ENCODE peak calls at places on chromosome X, in six cellular contexts. One of them, this sample, is unnamed.

GRCh38 chrX:22122510-22122909 is 90.4 kb downstream of the PHEX start:
- DNase-seq in WTC11: no peak
- DNase-seq in CD14-positive monocyte: no peak
- DNase-seq in fibroblast of the conjunctiva: peak
- DNase-seq in activated CD4-positive, alpha-beta T cell treated with anti-CD3 and anti-CD28 coated beads, Interleukin-2, amount 10 ng/mL, durations not matched to agents 7 days and 5 days: no peak
- DNase-seq in H54: no peak
- DNase-seq in this sample: no peak

GRCh38 chrX:39922926-39923325 is 174.8 kb downstream of the BCOR start:
- DNase-seq in WTC11: no peak
- DNase-seq in CD14-positive monocyte: no peak
- DNase-seq in fibroblast of the conjunctiva: no peak
- DNase-seq in activated CD4-positive, alpha-beta T cell treated with anti-CD3 and anti-CD28 coated beads, Interleukin-2, amount 10 ng/mL, durations not matched to agents 7 days and 5 days: no peak
- DNase-seq in H54: no peak
- DNase-seq in this sample: no peak

GRCh38 chrX:120664081-120664480 is 34.2 kb upstream of the C1GALT1C1 start:
- DNase-seq in WTC11: no peak
- DNase-seq in CD14-positive monocyte: no peak
- DNase-seq in fibroblast of the conjunctiva: peak
- DNase-seq in activated CD4-positive, alpha-beta T cell treated with anti-CD3 and anti-CD28 coated beads, Interleukin-2, amount 10 ng/mL, durations not matched to agents 7 days and 5 days: no peak
- DNase-seq in H54: no peak
- DNase-seq in this sample: no peak

GRCh38 chrX:18354369-18355329 is at the start of gene SCML2:
- DNase-seq in WTC11: peak
- DNase-seq in CD14-positive monocyte: no peak
- DNase-seq in fibroblast of the conjunctiva: peak
- DNase-seq in activated CD4-positive, alpha-beta T cell treated with anti-CD3 and anti-CD28 coated beads, Interleukin-2, amount 10 ng/mL, durations not matched to agents 7 days and 5 days: peak
- DNase-seq in H54: no peak
- DNase-seq in this sample: no peak

GRCh38 chrX:70454441-70455365 is 10.1 kb downstream of the DLG3 start:
- DNase-seq in WTC11: peak
- DNase-seq in CD14-positive monocyte: no peak
- DNase-seq in fibroblast of the conjunctiva: peak
- DNase-seq in activated CD4-positive, alpha-beta T cell treated with anti-CD3 and anti-CD28 coated beads, Interleukin-2, amount 10 ng/mL, durations not matched to agents 7 days and 5 days: peak
- DNase-seq in H54: no peak
- DNase-seq in this sample: no peak

GRCh38 chrX:107562482-107562881 is 65.8 kb upstream of the PRPS1 start:
- DNase-seq in WTC11: no peak
- DNase-seq in CD14-positive monocyte: no peak
- DNase-seq in fibroblast of the conjunctiva: no peak
- DNase-seq in activated CD4-positive, alpha-beta T cell treated with anti-CD3 and anti-CD28 coated beads, Interleukin-2, amount 10 ng/mL, durations not matched to agents 7 days and 5 days: no peak
- DNase-seq in H54: peak
- DNase-seq in this sample: peak

GRCh38 chrX:68939868-68940267 is 111.0 kb downstream of the EFNB1 start:
- DNase-seq in WTC11: no peak
- DNase-seq in CD14-positive monocyte: no peak
- DNase-seq in fibroblast of the conjunctiva: no peak
- DNase-seq in activated CD4-positive, alpha-beta T cell treated with anti-CD3 and anti-CD28 coated beads, Interleukin-2, amount 10 ng/mL, durations not matched to agents 7 days and 5 days: no peak
- DNase-seq in H54: no peak
- DNase-seq in this sample: no peak

GRCh38 chrX:74160358-74160757 is 143.6 kb upstream of the ZCCHC13 start:
- DNase-seq in WTC11: no peak
- DNase-seq in CD14-positive monocyte: no peak
- DNase-seq in fibroblast of the conjunctiva: no peak
- DNase-seq in activated CD4-positive, alpha-beta T cell treated with anti-CD3 and anti-CD28 coated beads, Interleukin-2, amount 10 ng/mL, durations not matched to agents 7 days and 5 days: no peak
- DNase-seq in H54: no peak
- DNase-seq in this sample: no peak

GRCh38 chrX:133359466-133359865 is 55.8 kb downstream of the GPC4 start:
- DNase-seq in WTC11: no peak
- DNase-seq in CD14-positive monocyte: no peak
- DNase-seq in fibroblast of the conjunctiva: no peak
- DNase-seq in activated CD4-positive, alpha-beta T cell treated with anti-CD3 and anti-CD28 coated beads, Interleukin-2, amount 10 ng/mL, durations not matched to agents 7 days and 5 days: no peak
- DNase-seq in H54: no peak
- DNase-seq in this sample: no peak

GRCh38 chrX:10031743-10032142 is 64.6 kb downstream of the CLDN34 start:
- DNase-seq in WTC11: no peak
- DNase-seq in CD14-positive monocyte: no peak
- DNase-seq in fibroblast of the conjunctiva: no peak
- DNase-seq in activated CD4-positive, alpha-beta T cell treated with anti-CD3 and anti-CD28 coated beads, Interleukin-2, amount 10 ng/mL, durations not matched to agents 7 days and 5 days: no peak
- DNase-seq in H54: no peak
- DNase-seq in this sample: no peak

GRCh38 chrX:77223046-77223445 is 224.1 kb upstream of the FGF16 start:
- DNase-seq in WTC11: peak
- DNase-seq in CD14-positive monocyte: no peak
- DNase-seq in fibroblast of the conjunctiva: no peak
- DNase-seq in activated CD4-positive, alpha-beta T cell treated with anti-CD3 and anti-CD28 coated beads, Interleukin-2, amount 10 ng/mL, durations not matched to agents 7 days and 5 days: no peak
- DNase-seq in H54: no peak
- DNase-seq in this sample: no peak

GRCh38 chrX:39336709-39337294 is 535.5 kb downstream of the MID1IP1 start:
- DNase-seq in WTC11: no peak
- DNase-seq in CD14-positive monocyte: no peak
- DNase-seq in fibroblast of the conjunctiva: no peak
- DNase-seq in activated CD4-positive, alpha-beta T cell treated with anti-CD3 and anti-CD28 coated beads, Interleukin-2, amount 10 ng/mL, durations not matched to agents 7 days and 5 days: peak
- DNase-seq in H54: no peak
- DNase-seq in this sample: no peak

GRCh38 chrX:141467442-141467841 is 117.1 kb downstream of the SPANXA1 start:
- DNase-seq in WTC11: no peak
- DNase-seq in CD14-positive monocyte: no peak
- DNase-seq in fibroblast of the conjunctiva: no peak
- DNase-seq in activated CD4-positive, alpha-beta T cell treated with anti-CD3 and anti-CD28 coated beads, Interleukin-2, amount 10 ng/mL, durations not matched to agents 7 days and 5 days: no peak
- DNase-seq in H54: no peak
- DNase-seq in this sample: no peak

GRCh38 chrX:65837875-65838549 is 170.6 kb downstream of the MSN start:
- DNase-seq in WTC11: no peak
- DNase-seq in CD14-positive monocyte: no peak
- DNase-seq in fibroblast of the conjunctiva: no peak
- DNase-seq in activated CD4-positive, alpha-beta T cell treated with anti-CD3 and anti-CD28 coated beads, Interleukin-2, amount 10 ng/mL, durations not matched to agents 7 days and 5 days: no peak
- DNase-seq in H54: no peak
- DNase-seq in this sample: no peak

GRCh38 chrX:2965965-2966364 is 36.8 kb upstream of the ARSD start:
- DNase-seq in WTC11: no peak
- DNase-seq in CD14-positive monocyte: no peak
- DNase-seq in fibroblast of the conjunctiva: no peak
- DNase-seq in activated CD4-positive, alpha-beta T cell treated with anti-CD3 and anti-CD28 coated beads, Interleukin-2, amount 10 ng/mL, durations not matched to agents 7 days and 5 days: no peak
- DNase-seq in H54: no peak
- DNase-seq in this sample: no peak

GRCh38 chrX:3609800-3610199 is 103.6 kb downstream of the PRKX start:
- DNase-seq in WTC11: no peak
- DNase-seq in CD14-positive monocyte: no peak
- DNase-seq in fibroblast of the conjunctiva: peak
- DNase-seq in activated CD4-positive, alpha-beta T cell treated with anti-CD3 and anti-CD28 coated beads, Interleukin-2, amount 10 ng/mL, durations not matched to agents 7 days and 5 days: no peak
- DNase-seq in H54: peak
- DNase-seq in this sample: no peak

GRCh38 chrX:51955200-51955599 is 61.8 kb downstream of the MAGED1 start:
- DNase-seq in WTC11: no peak
- DNase-seq in CD14-positive monocyte: no peak
- DNase-seq in fibroblast of the conjunctiva: no peak
- DNase-seq in activated CD4-positive, alpha-beta T cell treated with anti-CD3 and anti-CD28 coated beads, Interleukin-2, amount 10 ng/mL, durations not matched to agents 7 days and 5 days: no peak
- DNase-seq in H54: no peak
- DNase-seq in this sample: no peak

GRCh38 chrX:42803320-42803719 is 25.4 kb upstream of the PPP1R2C start:
- DNase-seq in WTC11: no peak
- DNase-seq in CD14-positive monocyte: no peak
- DNase-seq in fibroblast of the conjunctiva: no peak
- DNase-seq in activated CD4-positive, alpha-beta T cell treated with anti-CD3 and anti-CD28 coated beads, Interleukin-2, amount 10 ng/mL, durations not matched to agents 7 days and 5 days: no peak
- DNase-seq in H54: no peak
- DNase-seq in this sample: no peak

GRCh38 chrX:12360389-12360788 is 222.1 kb downstream of the FRMPD4 start:
- DNase-seq in WTC11: no peak
- DNase-seq in CD14-positive monocyte: no peak
- DNase-seq in fibroblast of the conjunctiva: peak
- DNase-seq in activated CD4-positive, alpha-beta T cell treated with anti-CD3 and anti-CD28 coated beads, Interleukin-2, amount 10 ng/mL, durations not matched to agents 7 days and 5 days: no peak
- DNase-seq in H54: no peak
- DNase-seq in this sample: peak

GRCh38 chrX:71622347-71623104 is 4.2 kb upstream of the CXCR3 start:
- DNase-seq in WTC11: peak
- DNase-seq in CD14-positive monocyte: no peak
- DNase-seq in fibroblast of the conjunctiva: peak
- DNase-seq in activated CD4-positive, alpha-beta T cell treated with anti-CD3 and anti-CD28 coated beads, Interleukin-2, amount 10 ng/mL, durations not matched to agents 7 days and 5 days: peak
- DNase-seq in H54: peak
- DNase-seq in this sample: no peak

GRCh38 chrX:40543661-40544328 is 37.0 kb upstream of the ATP6AP2 start:
- DNase-seq in WTC11: no peak
- DNase-seq in CD14-positive monocyte: no peak
- DNase-seq in fibroblast of the conjunctiva: peak
- DNase-seq in activated CD4-positive, alpha-beta T cell treated with anti-CD3 and anti-CD28 coated beads, Interleukin-2, amount 10 ng/mL, durations not matched to agents 7 days and 5 days: peak
- DNase-seq in H54: no peak
- DNase-seq in this sample: no peak